ENCODE peak calls at places on chromosome 9, in ten cellular contexts. One of them, this sample, is unnamed.

GRCh38 chr9:72807765-72808445 is 144.9 kb downstream of the ALDH1A1 start:
- DNase-seq in stimulated activated CD4-positive, alpha-beta T cell treated with anti-CD3 and anti-CD28 coated beads, Interleukin-2, amount 100 ng/mL, for 24 hours: no peak
- DNase-seq in pulmonary artery endothelial cell: no peak
- DNase-seq in left ventricle myocardium inferior: no peak
- DNase-seq in RPMI7951: peak
- DNase-seq in RWPE1: no peak
- DNase-seq in GM18507: no peak
- DNase-seq in dermis microvascular lymphatic vessel endothelial cell: no peak
- DNase-seq in CD8-positive, alpha-beta T cell: no peak
- DNase-seq in AG09319: no peak
- DNase-seq in this sample: no peak

GRCh38 chr9:133615101-133615896 is 6.1 kb upstream of the FAM163B start:
- DNase-seq in stimulated activated CD4-positive, alpha-beta T cell treated with anti-CD3 and anti-CD28 coated beads, Interleukin-2, amount 100 ng/mL, for 24 hours: no peak
- DNase-seq in pulmonary artery endothelial cell: no peak
- DNase-seq in left ventricle myocardium inferior: no peak
- DNase-seq in RPMI7951: no peak
- DNase-seq in RWPE1: no peak
- DNase-seq in GM18507: no peak
- DNase-seq in dermis microvascular lymphatic vessel endothelial cell: no peak
- DNase-seq in CD8-positive, alpha-beta T cell: no peak
- DNase-seq in AG09319: no peak
- DNase-seq in this sample: no peak

GRCh38 chr9:114141553-114142548 is 13.5 kb upstream of the COL27A1 start:
- DNase-seq in stimulated activated CD4-positive, alpha-beta T cell treated with anti-CD3 and anti-CD28 coated beads, Interleukin-2, amount 100 ng/mL, for 24 hours: no peak
- DNase-seq in pulmonary artery endothelial cell: no peak
- DNase-seq in left ventricle myocardium inferior: peak
- DNase-seq in RPMI7951: no peak
- DNase-seq in RWPE1: no peak
- DNase-seq in GM18507: no peak
- DNase-seq in dermis microvascular lymphatic vessel endothelial cell: no peak
- DNase-seq in CD8-positive, alpha-beta T cell: no peak
- DNase-seq in AG09319: peak
- DNase-seq in this sample: no peak

GRCh38 chr9:124411514-124412227 is 3.6 kb downstream of the PSMB7 start:
- DNase-seq in stimulated activated CD4-positive, alpha-beta T cell treated with anti-CD3 and anti-CD28 coated beads, Interleukin-2, amount 100 ng/mL, for 24 hours: no peak
- DNase-seq in pulmonary artery endothelial cell: peak
- DNase-seq in left ventricle myocardium inferior: no peak
- DNase-seq in RPMI7951: peak
- DNase-seq in RWPE1: peak
- DNase-seq in GM18507: no peak
- DNase-seq in dermis microvascular lymphatic vessel endothelial cell: peak
- DNase-seq in CD8-positive, alpha-beta T cell: no peak
- DNase-seq in AG09319: no peak
- DNase-seq in this sample: no peak

GRCh38 chr9:69222953-69223352 is 48.9 kb downstream of the TJP2 start:
- DNase-seq in stimulated activated CD4-positive, alpha-beta T cell treated with anti-CD3 and anti-CD28 coated beads, Interleukin-2, amount 100 ng/mL, for 24 hours: no peak
- DNase-seq in pulmonary artery endothelial cell: no peak
- DNase-seq in left ventricle myocardium inferior: no peak
- DNase-seq in RPMI7951: no peak
- DNase-seq in RWPE1: no peak
- DNase-seq in GM18507: no peak
- DNase-seq in dermis microvascular lymphatic vessel endothelial cell: no peak
- DNase-seq in CD8-positive, alpha-beta T cell: no peak
- DNase-seq in AG09319: no peak
- DNase-seq in this sample: no peak

GRCh38 chr9:134995792-134996120 is 78.0 kb upstream of the FCN1 start:
- DNase-seq in stimulated activated CD4-positive, alpha-beta T cell treated with anti-CD3 and anti-CD28 coated beads, Interleukin-2, amount 100 ng/mL, for 24 hours: no peak
- DNase-seq in pulmonary artery endothelial cell: no peak
- DNase-seq in left ventricle myocardium inferior: no peak
- DNase-seq in RPMI7951: no peak
- DNase-seq in RWPE1: no peak
- DNase-seq in GM18507: no peak
- DNase-seq in dermis microvascular lymphatic vessel endothelial cell: no peak
- DNase-seq in CD8-positive, alpha-beta T cell: no peak
- DNase-seq in AG09319: no peak
- DNase-seq in this sample: no peak

GRCh38 chr9:114165407-114166102 is 10.2 kb downstream of the COL27A1 start:
- DNase-seq in stimulated activated CD4-positive, alpha-beta T cell treated with anti-CD3 and anti-CD28 coated beads, Interleukin-2, amount 100 ng/mL, for 24 hours: no peak
- DNase-seq in pulmonary artery endothelial cell: no peak
- DNase-seq in left ventricle myocardium inferior: no peak
- DNase-seq in RPMI7951: no peak
- DNase-seq in RWPE1: no peak
- DNase-seq in GM18507: no peak
- DNase-seq in dermis microvascular lymphatic vessel endothelial cell: no peak
- DNase-seq in CD8-positive, alpha-beta T cell: no peak
- DNase-seq in AG09319: no peak
- DNase-seq in this sample: no peak

GRCh38 chr9:81150016-81150625 is 539.2 kb downstream of the TLE1 start:
- DNase-seq in stimulated activated CD4-positive, alpha-beta T cell treated with anti-CD3 and anti-CD28 coated beads, Interleukin-2, amount 100 ng/mL, for 24 hours: no peak
- DNase-seq in pulmonary artery endothelial cell: no peak
- DNase-seq in left ventricle myocardium inferior: no peak
- DNase-seq in RPMI7951: peak
- DNase-seq in RWPE1: no peak
- DNase-seq in GM18507: no peak
- DNase-seq in dermis microvascular lymphatic vessel endothelial cell: no peak
- DNase-seq in CD8-positive, alpha-beta T cell: no peak
- DNase-seq in AG09319: no peak
- DNase-seq in this sample: no peak

GRCh38 chr9:27572566-27572917 is 739 bp downstream of the C9orf72 start:
- DNase-seq in stimulated activated CD4-positive, alpha-beta T cell treated with anti-CD3 and anti-CD28 coated beads, Interleukin-2, amount 100 ng/mL, for 24 hours: no peak
- DNase-seq in pulmonary artery endothelial cell: no peak
- DNase-seq in left ventricle myocardium inferior: no peak
- DNase-seq in RPMI7951: peak
- DNase-seq in RWPE1: peak
- DNase-seq in GM18507: peak
- DNase-seq in dermis microvascular lymphatic vessel endothelial cell: peak
- DNase-seq in CD8-positive, alpha-beta T cell: peak
- DNase-seq in AG09319: no peak
- DNase-seq in this sample: no peak

GRCh38 chr9:20570756-20571155 is 51.5 kb downstream of the MLLT3 start:
- DNase-seq in stimulated activated CD4-positive, alpha-beta T cell treated with anti-CD3 and anti-CD28 coated beads, Interleukin-2, amount 100 ng/mL, for 24 hours: no peak
- DNase-seq in pulmonary artery endothelial cell: no peak
- DNase-seq in left ventricle myocardium inferior: no peak
- DNase-seq in RPMI7951: peak
- DNase-seq in RWPE1: peak
- DNase-seq in GM18507: no peak
- DNase-seq in dermis microvascular lymphatic vessel endothelial cell: no peak
- DNase-seq in CD8-positive, alpha-beta T cell: no peak
- DNase-seq in AG09319: no peak
- DNase-seq in this sample: no peak

GRCh38 chr9:4160284-4160683 is 139.6 kb downstream of the GLIS3 start:
- DNase-seq in stimulated activated CD4-positive, alpha-beta T cell treated with anti-CD3 and anti-CD28 coated beads, Interleukin-2, amount 100 ng/mL, for 24 hours: no peak
- DNase-seq in pulmonary artery endothelial cell: no peak
- DNase-seq in left ventricle myocardium inferior: no peak
- DNase-seq in RPMI7951: no peak
- DNase-seq in RWPE1: no peak
- DNase-seq in GM18507: no peak
- DNase-seq in dermis microvascular lymphatic vessel endothelial cell: no peak
- DNase-seq in CD8-positive, alpha-beta T cell: no peak
- DNase-seq in AG09319: no peak
- DNase-seq in this sample: no peak

GRCh38 chr9:134071149-134071548 is 3.3 kb upstream of the BRD3 start:
- DNase-seq in stimulated activated CD4-positive, alpha-beta T cell treated with anti-CD3 and anti-CD28 coated beads, Interleukin-2, amount 100 ng/mL, for 24 hours: peak
- DNase-seq in pulmonary artery endothelial cell: no peak
- DNase-seq in left ventricle myocardium inferior: no peak
- DNase-seq in RPMI7951: no peak
- DNase-seq in RWPE1: no peak
- DNase-seq in GM18507: no peak
- DNase-seq in dermis microvascular lymphatic vessel endothelial cell: no peak
- DNase-seq in CD8-positive, alpha-beta T cell: no peak
- DNase-seq in AG09319: no peak
- DNase-seq in this sample: no peak

GRCh38 chr9:69943146-69943545 is 100.5 kb upstream of the MAMDC2 start:
- DNase-seq in stimulated activated CD4-positive, alpha-beta T cell treated with anti-CD3 and anti-CD28 coated beads, Interleukin-2, amount 100 ng/mL, for 24 hours: no peak
- DNase-seq in pulmonary artery endothelial cell: no peak
- DNase-seq in left ventricle myocardium inferior: no peak
- DNase-seq in RPMI7951: no peak
- DNase-seq in RWPE1: no peak
- DNase-seq in GM18507: no peak
- DNase-seq in dermis microvascular lymphatic vessel endothelial cell: no peak
- DNase-seq in CD8-positive, alpha-beta T cell: no peak
- DNase-seq in AG09319: no peak
- DNase-seq in this sample: no peak

GRCh38 chr9:82606071-82606470 is 456.9 kb downstream of the RASEF start:
- DNase-seq in stimulated activated CD4-positive, alpha-beta T cell treated with anti-CD3 and anti-CD28 coated beads, Interleukin-2, amount 100 ng/mL, for 24 hours: no peak
- DNase-seq in pulmonary artery endothelial cell: no peak
- DNase-seq in left ventricle myocardium inferior: no peak
- DNase-seq in RPMI7951: no peak
- DNase-seq in RWPE1: no peak
- DNase-seq in GM18507: no peak
- DNase-seq in dermis microvascular lymphatic vessel endothelial cell: no peak
- DNase-seq in CD8-positive, alpha-beta T cell: no peak
- DNase-seq in AG09319: no peak
- DNase-seq in this sample: no peak

GRCh38 chr9:21788752-21789151 is 13.7 kb upstream of the MTAP start:
- DNase-seq in stimulated activated CD4-positive, alpha-beta T cell treated with anti-CD3 and anti-CD28 coated beads, Interleukin-2, amount 100 ng/mL, for 24 hours: no peak
- DNase-seq in pulmonary artery endothelial cell: no peak
- DNase-seq in left ventricle myocardium inferior: no peak
- DNase-seq in RPMI7951: no peak
- DNase-seq in RWPE1: no peak
- DNase-seq in GM18507: no peak
- DNase-seq in dermis microvascular lymphatic vessel endothelial cell: no peak
- DNase-seq in CD8-positive, alpha-beta T cell: no peak
- DNase-seq in AG09319: no peak
- DNase-seq in this sample: no peak

GRCh38 chr9:111095423-111095822 is 57.2 kb upstream of the LPAR1 start:
- DNase-seq in stimulated activated CD4-positive, alpha-beta T cell treated with anti-CD3 and anti-CD28 coated beads, Interleukin-2, amount 100 ng/mL, for 24 hours: no peak
- DNase-seq in pulmonary artery endothelial cell: no peak
- DNase-seq in left ventricle myocardium inferior: no peak
- DNase-seq in RPMI7951: no peak
- DNase-seq in RWPE1: no peak
- DNase-seq in GM18507: no peak
- DNase-seq in dermis microvascular lymphatic vessel endothelial cell: no peak
- DNase-seq in CD8-positive, alpha-beta T cell: no peak
- DNase-seq in AG09319: peak
- DNase-seq in this sample: no peak

GRCh38 chr9:130523921-130524320 is 55.5 kb upstream of the FUBP3 start:
- DNase-seq in stimulated activated CD4-positive, alpha-beta T cell treated with anti-CD3 and anti-CD28 coated beads, Interleukin-2, amount 100 ng/mL, for 24 hours: no peak
- DNase-seq in pulmonary artery endothelial cell: no peak
- DNase-seq in left ventricle myocardium inferior: no peak
- DNase-seq in RPMI7951: no peak
- DNase-seq in RWPE1: no peak
- DNase-seq in GM18507: no peak
- DNase-seq in dermis microvascular lymphatic vessel endothelial cell: no peak
- DNase-seq in CD8-positive, alpha-beta T cell: no peak
- DNase-seq in AG09319: no peak
- DNase-seq in this sample: no peak

GRCh38 chr9:12538842-12539584 is 154.2 kb upstream of the TYRP1 start:
- DNase-seq in stimulated activated CD4-positive, alpha-beta T cell treated with anti-CD3 and anti-CD28 coated beads, Interleukin-2, amount 100 ng/mL, for 24 hours: no peak
- DNase-seq in pulmonary artery endothelial cell: no peak
- DNase-seq in left ventricle myocardium inferior: no peak
- DNase-seq in RPMI7951: no peak
- DNase-seq in RWPE1: no peak
- DNase-seq in GM18507: no peak
- DNase-seq in dermis microvascular lymphatic vessel endothelial cell: no peak
- DNase-seq in CD8-positive, alpha-beta T cell: no peak
- DNase-seq in AG09319: no peak
- DNase-seq in this sample: no peak

GRCh38 chr9:133958756-133959155 is 33.4 kb downstream of the VAV2 start:
- DNase-seq in stimulated activated CD4-positive, alpha-beta T cell treated with anti-CD3 and anti-CD28 coated beads, Interleukin-2, amount 100 ng/mL, for 24 hours: no peak
- DNase-seq in pulmonary artery endothelial cell: no peak
- DNase-seq in left ventricle myocardium inferior: no peak
- DNase-seq in RPMI7951: no peak
- DNase-seq in RWPE1: peak
- DNase-seq in GM18507: no peak
- DNase-seq in dermis microvascular lymphatic vessel endothelial cell: no peak
- DNase-seq in CD8-positive, alpha-beta T cell: no peak
- DNase-seq in AG09319: no peak
- DNase-seq in this sample: no peak

This sample was measured in glomerular endothelial cell.